ENCODE peak calls at places on chromosomes 12 and 14, in nine cellular contexts. A is prostate gland, E is body of pancreas, F is SK-N-SH, T is ascending aorta, C is HepG2, Y is endothelial cell of umbilical vein, M is thoracic aorta, Q is kidney. L is an unnamed sample.

GRCh38 chr14:20415723-20416622 is 2.7 kb upstream of the TEP1 start:
- DNase-seq in Y (peak; percentile 75), C (peak; percentile 69), A (no peak), F (peak; percentile 50), T (no peak), Q (no peak), E (peak; percentile 29), M (no peak), L (peak; percentile 73)

GRCh38 chr14:22380511-22381455 is 208.2 kb downstream of the DAD1 start:
- DNase-seq in C (no peak), Y (no peak), E (no peak), T (no peak), A (no peak), M (no peak), Q (no peak), F (no peak), L (no peak)

GRCh38 chr14:52272375-52272774 is 4.9 kb downstream of the PTGDR start:
- DNase-seq in Q (no peak), A (no peak), F (no peak), Y (no peak), C (no peak), E (no peak), T (no peak), M (no peak), L (peak; percentile 23)

GRCh38 chr12:112826011-112826410 is 34.5 kb downstream of the RPH3A start:
- DNase-seq in Y (no peak), T (no peak), E (no peak), M (no peak), A (no peak), C (no peak), F (no peak), Q (no peak), L (no peak)

GRCh38 chr14:79044894-79045624 is 874.9 kb downstream of the NRXN3 start:
- DNase-seq in E (peak; percentile 17), Y (peak; percentile 86), F (no peak), Q (peak; percentile 60), A (peak; percentile 45), C (no peak), T (no peak), M (no peak), L (peak; percentile 6)

GRCh38 chr12:101127521-101128219 is 82.4 kb downstream of the SLC5A8 start:
- DNase-seq in F (no peak), E (no peak), Q (peak; percentile 48), C (no peak), M (no peak), A (no peak), Y (no peak), T (no peak), L (peak; percentile 1)

GRCh38 chr12:2845280-2845679 is 10.4 kb upstream of the NRIP2 start:
- DNase-seq in E (no peak), Q (peak; percentile 90), M (no peak), F (no peak), C (no peak), A (no peak), T (no peak), Y (peak; percentile 74), L (no peak)

GRCh38 chr14:103899316-103899715 is 28.9 kb upstream of the TDRD9 start:
- DNase-seq in F (peak; percentile 32), T (no peak), C (no peak), E (no peak), Y (no peak), A (no peak), Q (no peak), M (no peak), L (no peak)

GRCh38 chr14:21476526-21476924 is 234 bp downstream of the RAB2B start:
- DNase-seq in C (peak; percentile 88), Y (no peak), Q (peak; percentile 94), T (no peak), F (peak; percentile 83), E (peak; percentile 93), M (peak; percentile 55), A (peak; percentile 91), L (no peak)

DNA sequence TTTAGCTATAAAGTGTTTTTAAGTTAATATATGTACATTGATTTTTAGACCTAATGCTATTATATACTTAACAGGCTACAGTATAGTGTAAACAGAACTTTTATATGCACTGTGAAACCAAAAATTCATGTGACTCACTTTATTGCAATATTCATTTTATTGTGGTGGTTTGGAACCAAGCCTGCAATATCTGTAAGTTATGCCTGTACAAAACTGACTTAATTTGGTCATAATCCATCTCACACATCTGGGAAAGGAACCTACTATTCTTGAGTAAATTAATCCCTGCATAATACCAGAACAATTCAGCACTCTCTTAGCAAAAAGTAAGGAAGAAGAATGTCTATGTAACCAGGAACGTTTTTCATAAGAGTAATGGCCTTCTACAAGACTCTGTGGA is 390.8 kb downstream of the SYT1 start:
- DNase-seq in M (no peak), Q (no peak), Y (no peak), F (no peak), T (no peak), A (no peak), C (no peak), E (no peak), L (no peak)
- H3K27ac ChIP-seq in M (no peak overlapping the region), Q (no peak overlapping the region), Y (no peak overlapping the region), F (no peak overlapping the region), T (no peak overlapping the region), A (no peak overlapping the region), C (no peak overlapping the region), E (no peak overlapping the region), L (no peak overlapping the region)

GRCh38 chr14:101706509-101707284 is 54.8 kb upstream of the PPP2R5C start:
- DNase-seq in A (no peak), Q (peak; percentile 75), F (no peak), T (no peak), Y (no peak), C (no peak), E (no peak), M (no peak), L (no peak)
- H3K4me3 ChIP-seq in A (no peak overlapping the region), Q (no peak overlapping the region), F (no peak overlapping the region), T (peak overlapping the region; percentile 61), Y (no peak overlapping the region), C (peak overlapping the region; percentile 24), E (no peak overlapping the region), M (no peak overlapping the region), L (no peak overlapping the region)

DNA sequence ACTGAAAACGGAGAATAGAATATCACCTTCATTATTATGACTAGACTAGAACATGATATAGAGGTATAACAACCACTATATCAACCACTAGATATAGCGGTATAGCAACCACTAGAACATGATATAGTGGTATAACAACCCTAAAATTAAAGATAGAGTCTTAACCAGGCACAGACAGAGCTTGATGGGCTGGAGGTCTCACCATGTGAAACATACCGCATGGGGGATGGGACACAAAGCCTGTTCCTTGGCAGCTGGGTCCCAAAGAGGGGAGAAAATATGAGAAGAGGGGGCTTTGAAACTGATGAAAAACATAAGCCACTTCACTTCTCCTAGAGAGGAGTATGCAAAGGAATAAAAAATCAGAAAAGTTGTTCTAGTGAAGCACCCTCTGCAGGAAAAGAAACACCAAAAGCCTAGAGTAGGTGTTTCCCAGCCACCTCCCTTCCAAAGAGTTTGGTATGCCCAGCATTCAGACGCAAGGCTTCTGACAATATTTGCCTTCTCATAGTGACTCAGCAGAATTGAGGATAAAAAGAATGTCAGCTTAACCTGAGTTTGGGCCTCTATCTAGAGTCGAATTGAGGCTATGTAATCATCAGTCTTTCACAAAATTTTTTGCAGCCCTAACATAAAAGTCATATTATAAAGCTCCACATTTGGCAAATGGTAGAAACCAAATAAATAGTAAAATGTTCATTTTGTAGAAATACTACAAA is 316.4 kb downstream of the NOVA1 start:
- DNase-seq in E (no peak), F (no peak), Y (no peak), Q (no peak), C (peak; percentile 66), T (no peak), M (no peak), A (no peak), L (peak; percentile 88)
- H3K27ac ChIP-seq in E (no peak overlapping the region), F (no peak overlapping the region), Y (no peak overlapping the region), Q (no peak overlapping the region), C (no peak overlapping the region), T (no peak overlapping the region), M (peak overlapping the region; percentile 12), A (no peak overlapping the region), L (no peak overlapping the region)

GRCh38 chr14:64232095-64232830 is 61.9 kb downstream of the ESR2 start:
- DNase-seq in F (no peak), T (no peak), A (no peak), C (no peak), E (no peak), M (no peak), Y (peak; percentile 95), Q (no peak), L (no peak)
- H3K4me3 ChIP-seq in F (no peak overlapping the region), T (no peak overlapping the region), A (no peak overlapping the region), C (no peak overlapping the region), E (no peak overlapping the region), M (no peak overlapping the region), Y (no peak overlapping the region), Q (no peak overlapping the region), L (no peak overlapping the region)

GRCh38 chr12:107632246-107632645 is 53.4 kb upstream of the PWP1 start:
- DNase-seq in E (no peak), M (no peak), C (peak; percentile 4), Q (no peak), T (no peak), A (no peak), Y (no peak), F (no peak), L (no peak)

GRCh38 chr12:107631715-107632114 is 53.9 kb upstream of the PWP1 start:
- DNase-seq in Y (no peak), Q (no peak), M (no peak), F (no peak), T (no peak), C (peak; percentile 74), E (no peak), A (no peak), L (no peak)

GRCh38 chr12:107635139-107635538 is 50.5 kb upstream of the PWP1 start:
- DNase-seq in F (no peak), Q (no peak), A (no peak), C (no peak), Y (peak; percentile 38), T (no peak), E (no peak), M (no peak), L (peak; percentile 28)

GRCh38 chr12:107634530-107634929 is 51.1 kb upstream of the PWP1 start:
- DNase-seq in A (no peak), M (no peak), F (no peak), Q (no peak), C (no peak), E (no peak), Y (no peak), T (no peak), L (no peak)
- H3K27ac ChIP-seq in A (no peak overlapping the region), M (no peak overlapping the region), F (no peak overlapping the region), Q (no peak overlapping the region), C (no peak overlapping the region), E (no peak overlapping the region), Y (no peak overlapping the region), T (no peak overlapping the region), L (no peak overlapping the region)

GRCh38 chr12:96399081-96399918 is 939 bp downstream of the CDK17 start:
- DNase-seq in Y (peak; percentile 77), C (peak; percentile 10), A (peak; percentile 72), T (peak; percentile 27), Q (peak; percentile 91), E (peak; percentile 68), M (peak; percentile 12), F (peak; percentile 79), L (peak; percentile 67)
- H3K4me3 ChIP-seq in Y (peak overlapping the region; percentile 77), C (peak overlapping the region; percentile 77), A (peak overlapping the region; percentile 95), T (peak overlapping the region; percentile 78), Q (peak overlapping the region; percentile 93), E (peak overlapping the region; percentile 97), M (peak overlapping the region; percentile 91), F (peak overlapping the region; percentile 90), L (peak overlapping the region; percentile 73)

GRCh38 chr12:11746024-11746771 is 96.7 kb downstream of the ETV6 start:
- DNase-seq in A (peak; percentile 47), Y (peak; percentile 92), C (no peak), E (no peak), T (no peak), Q (no peak), F (no peak), M (no peak), L (peak; percentile 83)
- H3K27ac ChIP-seq in A (no peak overlapping the region), Y (peak overlapping the region; percentile 74), C (no peak overlapping the region), E (no peak overlapping the region), T (peak overlapping the region; percentile 22), Q (no peak overlapping the region), F (no peak overlapping the region), M (no peak overlapping the region), L (no peak overlapping the region)

GRCh38 chr14:39218171-39218769 is 15.4 kb upstream of the MIA2 start:
- DNase-seq in E (no peak), T (no peak), A (no peak), Y (peak; percentile 50), Q (no peak), C (peak; percentile 59), F (no peak), M (no peak), L (peak; percentile 60)
- H3K4me3 ChIP-seq in E (no peak overlapping the region), T (no peak overlapping the region), A (no peak overlapping the region), Y (no peak overlapping the region), Q (no peak overlapping the region), C (peak overlapping the region; percentile 1), F (no peak overlapping the region), M (no peak overlapping the region), L (no peak overlapping the region)

L was measured in cardiac muscle cell.